ENCODE peak calls at places on chromosome 5, in seven cellular contexts. Y is neural progenitor cell, H is RWPE2, A is IMR-90, S is Peyer's patch, J is endodermal cell, X is cardiac muscle cell. O is an unnamed sample. For H3K4me1 and H3K9me3, the result is how much of the 10 kb centered on the place peaks cover.

GRCh38 chr5:93581738-93582414 is 857 bp upstream of the NR2F1-AS1 start:
- DNase-seq in J (no peak), A (peak), S (no peak), Y (peak), H (no peak), X (peak), O (no peak)

GRCh38 chr5:113187879-113188278 is 211.3 kb downstream of the DCP2 start:
- DNase-seq in A (no peak), X (no peak), J (no peak), S (no peak), Y (no peak), H (no peak), O (no peak)

GRCh38 chr5:57164124-57164523 is 9.7 kb upstream of the GPBP1 start:
- DNase-seq in J (no peak), H (no peak), A (no peak), X (no peak), S (no peak), Y (no peak), O (no peak)

GRCh38 chr5:128121679-128122078 is 38.1 kb downstream of the SLC12A2 start:
- DNase-seq in S (no peak), X (peak), A (no peak), H (no peak), J (no peak), Y (no peak), O (no peak)

GRCh38 chr5:154811653-154812465 is 38.5 kb downstream of the FAXDC2 start:
- DNase-seq in S (peak), J (peak), H (no peak), Y (peak), A (peak), X (peak), O (peak)

GRCh38 chr5:160230686-160231527 is 1.6 kb downstream of the FABP6 start:
- DNase-seq in J (no peak), A (peak), Y (no peak), H (no peak), S (peak), X (peak), O (no peak)

GRCh38 chr5:76582252-76583162 is 40.7 kb downstream of the F2RL2 start:
- DNase-seq in S (no peak), Y (no peak), A (peak), X (peak), H (no peak), J (no peak), O (no peak)

GRCh38 chr5:132657676-132658382 is at the start of gene IL13:
- DNase-seq in H (no peak), A (no peak), Y (no peak), S (no peak), J (no peak), X (no peak), O (no peak)

GRCh38 chr5:95816341-95816740 is 6.2 kb downstream of the GLRX start:
- DNase-seq in Y (no peak), S (no peak), J (no peak), X (no peak), H (no peak), A (no peak), O (no peak)

GRCh38 chr5:143011621-143012020 is 241.4 kb downstream of the ARHGAP26 start:
- DNase-seq in H (no peak), S (no peak), X (peak), J (no peak), Y (no peak), A (peak), O (no peak)

GRCh38 chr5:53464722-53465121 is 15.7 kb upstream of the FST start:
- DNase-seq in A (no peak), S (no peak), J (no peak), H (no peak), X (no peak), Y (no peak), O (no peak)

GRCh38 chr5:82163459-82164108 is 114.6 kb downstream of the RPS23 start:
- DNase-seq in A (peak), J (no peak), Y (no peak), X (peak), H (no peak), S (no peak), O (no peak)

DNA sequence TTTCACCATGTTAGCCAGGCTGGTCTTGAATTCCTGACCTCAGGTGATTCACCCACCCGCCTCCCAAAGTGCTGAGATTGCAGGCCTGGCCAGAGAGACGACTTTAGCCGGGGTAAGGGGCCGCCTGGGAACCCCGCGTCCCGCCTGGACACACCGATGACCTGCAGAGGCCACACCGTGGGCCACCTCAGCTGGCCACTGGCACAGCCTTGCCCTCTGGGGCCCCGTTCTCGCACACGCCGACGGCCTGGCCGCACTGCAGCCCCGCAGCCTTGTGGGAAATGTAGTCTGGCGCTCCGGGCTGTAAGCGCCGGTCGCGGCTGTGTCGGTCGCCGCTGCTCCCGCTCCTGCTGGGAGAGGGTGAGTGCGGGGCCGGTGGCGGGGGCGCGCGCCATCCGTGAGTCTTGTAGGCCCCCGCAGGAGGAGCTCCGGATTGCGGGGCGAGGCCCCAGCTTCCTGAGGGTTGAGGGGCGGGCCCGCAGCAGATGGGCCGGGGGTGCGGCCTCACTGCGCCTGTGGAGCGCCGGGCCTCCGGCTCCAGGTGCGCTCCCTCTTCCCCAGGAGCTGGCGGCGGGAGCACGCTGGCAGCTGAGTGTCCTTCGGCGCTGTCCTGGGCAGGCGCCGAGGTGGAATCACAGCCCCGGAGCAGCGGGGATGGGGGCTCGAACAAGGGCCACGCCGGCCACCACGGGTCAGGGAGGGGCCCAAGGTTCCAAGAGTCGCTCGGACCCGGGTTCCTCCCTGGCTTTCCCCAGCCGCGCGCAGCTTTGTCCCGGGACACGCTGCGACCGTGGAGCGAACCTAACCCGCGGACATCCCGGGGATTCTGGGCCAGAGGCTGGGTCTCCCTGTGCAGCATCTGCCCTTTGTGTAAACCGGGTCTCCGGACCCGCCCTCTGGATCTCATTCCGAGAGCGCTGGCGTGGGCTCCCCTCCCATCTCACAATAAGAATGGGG is at the start of gene ZFP2:
- DNase-seq in A (peak), H (no peak), J (peak), X (peak), S (peak), Y (peak), O (peak)
- H3K27ac ChIP-seq in A (no peak), H (no peak), J (peak), X (peak), S (no peak), Y (no peak), O (no peak)

GRCh38 chr5:78523314-78524193 is 125.0 kb downstream of the LHFPL2 start:
- DNase-seq in J (no peak), H (no peak), Y (no peak), S (peak), X (peak), A (no peak), O (no peak)

GRCh38 chr5:78527925-78528324 is 120.6 kb downstream of the LHFPL2 start:
- DNase-seq in Y (no peak), J (no peak), S (no peak), X (no peak), A (no peak), H (no peak), O (no peak)

GRCh38 chr5:78522476-78523105 is 126.0 kb downstream of the LHFPL2 start:
- DNase-seq in S (peak), H (no peak), Y (no peak), A (no peak), J (no peak), X (no peak), O (no peak)

GRCh38 chr5:78527054-78527884 is 121.3 kb downstream of the LHFPL2 start:
- DNase-seq in S (peak), Y (peak), X (peak), A (peak), J (peak), H (no peak), O (peak)

GRCh38 chr5:78526049-78526525 is 122.5 kb downstream of the LHFPL2 start:
- DNase-seq in H (no peak), X (peak), S (no peak), J (no peak), A (peak), Y (no peak), O (no peak)
- H3K4me1 ChIP-seq in H (half or more), X (half or more), S (under half), J (under half), A (under half), Y (under half), O (under half)

GRCh38 chr5:141434006-141434405 is 3.7 kb downstream of the PCDHGA12 start:
- DNase-seq in A (peak), H (no peak), S (no peak), J (no peak), Y (no peak), X (no peak), O (no peak)
- H3K9me3 ChIP-seq in A (under half), H (under half), S (half or more), J (under half), Y (under half), X (under half), O (half or more)

GRCh38 chr5:64763948-64764503 is 4.5 kb downstream of the SREK1IP1 start:
- DNase-seq in J (no peak), A (no peak), X (no peak), S (no peak), Y (no peak), H (no peak), O (no peak)
- H3K27ac ChIP-seq in J (no peak), A (no peak), X (no peak), S (no peak), Y (no peak), H (no peak), O (no peak)

GRCh38 chr5:149447373-149448367 is 68.6 kb upstream of the IL17B start:
- DNase-seq in X (peak), J (peak), H (no peak), S (no peak), A (no peak), Y (no peak), O (no peak)
- H3K4me1 ChIP-seq in X (under half), J (under half), H (under half), S (under half), A (under half), Y (under half), O (under half)

O was measured in left lung.